ENCODE peak calls at places on chromosome X, in seven cellular contexts. One of them, this sample, is unnamed.

GRCh38 chrX:13691845-13692334 is 3.0 kb downstream of the RAB9A start:
- DNase-seq in upper lobe of left lung: no peak
- DNase-seq in HCT116: no peak
- DNase-seq in HL-60: no peak
- DNase-seq in breast epithelium: no peak
- DNase-seq in K562: no peak
- DNase-seq in SK-N-SH: no peak
- DNase-seq in this sample: no peak

GRCh38 chrX:155215443-155216178 is 649 bp upstream of the VBP1 start:
- DNase-seq in K562: no peak
- DNase-seq in SK-N-SH: no peak
- DNase-seq in upper lobe of left lung: no peak
- DNase-seq in HL-60: no peak
- DNase-seq in breast epithelium: no peak
- DNase-seq in HCT116: no peak
- DNase-seq in this sample: no peak

GRCh38 chrX:100658936-100659335 is 14.9 kb downstream of the SRPX2 start:
- DNase-seq in HCT116: no peak
- DNase-seq in K562: no peak
- DNase-seq in HL-60: no peak
- DNase-seq in upper lobe of left lung: no peak
- DNase-seq in breast epithelium: no peak
- DNase-seq in SK-N-SH: no peak
- DNase-seq in this sample: no peak

GRCh38 chrX:130552444-130553073 is 150.8 kb downstream of the RBMX2 start:
- DNase-seq in HCT116: no peak
- DNase-seq in K562: no peak
- DNase-seq in SK-N-SH: no peak
- DNase-seq in HL-60: no peak
- DNase-seq in upper lobe of left lung: no peak
- DNase-seq in breast epithelium: no peak
- DNase-seq in this sample: no peak

GRCh38 chrX:2318371-2318770 is 182.4 kb downstream of the DHRSX start:
- DNase-seq in upper lobe of left lung: no peak
- DNase-seq in HL-60: no peak
- DNase-seq in breast epithelium: no peak
- DNase-seq in SK-N-SH: no peak
- DNase-seq in HCT116: no peak
- DNase-seq in K562: no peak
- DNase-seq in this sample: no peak

GRCh38 chrX:70437921-70438665 is 6.5 kb upstream of the DLG3 start:
- DNase-seq in HCT116: no peak
- DNase-seq in breast epithelium: no peak
- DNase-seq in HL-60: no peak
- DNase-seq in SK-N-SH: no peak
- DNase-seq in upper lobe of left lung: no peak
- DNase-seq in K562: no peak
- DNase-seq in this sample: no peak

GRCh38 chrX:112840382-112841113 is at the start of gene AMOT:
- DNase-seq in HL-60: peak; percentile 24
- DNase-seq in HCT116: peak; percentile 42
- DNase-seq in K562: peak; percentile 72
- DNase-seq in SK-N-SH: peak; percentile 83
- DNase-seq in upper lobe of left lung: peak; percentile 90
- DNase-seq in breast epithelium: peak; percentile 72
- DNase-seq in this sample: peak; percentile 37

GRCh38 chrX:41377624-41378023 is 43.7 kb downstream of the DDX3X start:
- DNase-seq in SK-N-SH: no peak
- DNase-seq in HL-60: no peak
- DNase-seq in breast epithelium: no peak
- DNase-seq in HCT116: no peak
- DNase-seq in K562: no peak
- DNase-seq in upper lobe of left lung: no peak
- DNase-seq in this sample: peak; percentile 28

GRCh38 chrX:150692296-150692695 is 900 bp upstream of the MTMR1 start:
- DNase-seq in breast epithelium: no peak
- DNase-seq in K562: no peak
- DNase-seq in HCT116: no peak
- DNase-seq in HL-60: no peak
- DNase-seq in upper lobe of left lung: no peak
- DNase-seq in SK-N-SH: peak; percentile 12
- DNase-seq in this sample: no peak

GRCh38 chrX:123818243-123818642 is 41.6 kb upstream of the XIAP start:
- DNase-seq in SK-N-SH: no peak
- DNase-seq in breast epithelium: no peak
- DNase-seq in HCT116: no peak
- DNase-seq in upper lobe of left lung: no peak
- DNase-seq in HL-60: no peak
- DNase-seq in K562: no peak
- DNase-seq in this sample: no peak

GRCh38 chrX:65677954-65678469 is 10.6 kb downstream of the MSN start:
- DNase-seq in SK-N-SH: no peak
- DNase-seq in breast epithelium: peak; percentile 27
- DNase-seq in HCT116: peak; percentile 26
- DNase-seq in upper lobe of left lung: no peak
- DNase-seq in K562: no peak
- DNase-seq in HL-60: no peak
- DNase-seq in this sample: no peak

GRCh38 chrX:73127700-73128241 is 48.5 kb upstream of the PABPC1L2A start:
- DNase-seq in upper lobe of left lung: peak; percentile 40
- DNase-seq in breast epithelium: no peak
- DNase-seq in HL-60: no peak
- DNase-seq in HCT116: no peak
- DNase-seq in K562: no peak
- DNase-seq in SK-N-SH: no peak
- DNase-seq in this sample: no peak

GRCh38 chrX:45497290-45497689 is 296.6 kb upstream of the DIPK2B start:
- DNase-seq in upper lobe of left lung: no peak
- DNase-seq in K562: no peak
- DNase-seq in breast epithelium: no peak
- DNase-seq in SK-N-SH: no peak
- DNase-seq in HCT116: no peak
- DNase-seq in HL-60: no peak
- DNase-seq in this sample: no peak

GRCh38 chrX:2188316-2188715 is 312.5 kb downstream of the DHRSX start:
- DNase-seq in upper lobe of left lung: no peak
- DNase-seq in HL-60: no peak
- DNase-seq in K562: peak; percentile 12
- DNase-seq in SK-N-SH: no peak
- DNase-seq in HCT116: peak; percentile 26
- DNase-seq in breast epithelium: no peak
- DNase-seq in this sample: no peak

GRCh38 chrX:15055146-15055930 is 182.1 kb downstream of the MOSPD2 start:
- DNase-seq in HCT116: no peak
- DNase-seq in K562: no peak
- DNase-seq in breast epithelium: no peak
- DNase-seq in HL-60: no peak
- DNase-seq in SK-N-SH: no peak
- DNase-seq in upper lobe of left lung: no peak
- DNase-seq in this sample: no peak

GRCh38 chrX:110210417-110211139 is 107.3 kb downstream of the AMMECR1 start:
- DNase-seq in HCT116: peak; percentile 40
- DNase-seq in K562: peak; percentile 11
- DNase-seq in upper lobe of left lung: no peak
- DNase-seq in breast epithelium: no peak
- DNase-seq in SK-N-SH: no peak
- DNase-seq in HL-60: no peak
- DNase-seq in this sample: no peak

GRCh38 chrX:46255066-46255465 is 290.2 kb downstream of the ZNF674 start:
- DNase-seq in SK-N-SH: no peak
- DNase-seq in K562: no peak
- DNase-seq in HL-60: no peak
- DNase-seq in upper lobe of left lung: no peak
- DNase-seq in breast epithelium: no peak
- DNase-seq in HCT116: no peak
- DNase-seq in this sample: no peak

GRCh38 chrX:38817004-38817703 is 15.9 kb downstream of the MID1IP1 start:
- DNase-seq in breast epithelium: no peak
- DNase-seq in HCT116: no peak
- DNase-seq in HL-60: peak; percentile 55
- DNase-seq in SK-N-SH: no peak
- DNase-seq in upper lobe of left lung: no peak
- DNase-seq in K562: peak; percentile 16
- DNase-seq in this sample: no peak

GRCh38 chrX:55056820-55057690 is 17.8 kb upstream of the PAGE2B start:
- DNase-seq in upper lobe of left lung: no peak
- DNase-seq in HL-60: no peak
- DNase-seq in HCT116: no peak
- DNase-seq in K562: no peak
- DNase-seq in breast epithelium: no peak
- DNase-seq in SK-N-SH: no peak
- DNase-seq in this sample: no peak

GRCh38 chrX:46294234-46294633 is 251.0 kb downstream of the ZNF674 start:
- DNase-seq in SK-N-SH: no peak
- DNase-seq in breast epithelium: no peak
- DNase-seq in upper lobe of left lung: no peak
- DNase-seq in HCT116: no peak
- DNase-seq in K562: no peak
- DNase-seq in HL-60: no peak
- DNase-seq in this sample: no peak

GRCh38 chrX:53018627-53019026 is 30.0 kb upstream of the GPR173 start:
- DNase-seq in HCT116: no peak
- DNase-seq in upper lobe of left lung: no peak
- DNase-seq in K562: no peak
- DNase-seq in HL-60: no peak
- DNase-seq in SK-N-SH: no peak
- DNase-seq in breast epithelium: no peak
- DNase-seq in this sample: no peak

GRCh38 chrX:17689971-17690409 is 47.3 kb upstream of the SCML1 start:
- DNase-seq in K562: peak; percentile 33
- DNase-seq in SK-N-SH: peak; percentile 61
- DNase-seq in upper lobe of left lung: no peak
- DNase-seq in HCT116: peak; percentile 16
- DNase-seq in HL-60: peak; percentile 54
- DNase-seq in breast epithelium: peak; percentile 25
- DNase-seq in this sample: no peak

GRCh38 chrX:13885591-13885990 is 68.7 kb upstream of the GPM6B start:
- DNase-seq in K562: no peak
- DNase-seq in upper lobe of left lung: no peak
- DNase-seq in SK-N-SH: no peak
- DNase-seq in HCT116: no peak
- DNase-seq in breast epithelium: no peak
- DNase-seq in HL-60: no peak
- DNase-seq in this sample: no peak

GRCh38 chrX:152941328-152942111 is 43.7 kb downstream of the ZNF185 start:
- DNase-seq in K562: peak; percentile 91
- DNase-seq in HCT116: peak; percentile 77
- DNase-seq in breast epithelium: peak; percentile 85
- DNase-seq in SK-N-SH: peak; percentile 96
- DNase-seq in HL-60: peak; percentile 86
- DNase-seq in upper lobe of left lung: peak; percentile 97
- DNase-seq in this sample: peak; percentile 88
- TF ChIP-seq POLR2AphosphoS5 in K562: no peak
- TF ChIP-seq POLR2AphosphoS5 in HCT116: peak; percentile 61
- TF ChIP-seq POLR2AphosphoS5 in breast epithelium: peak; percentile 54
- TF ChIP-seq POLR2AphosphoS5 in SK-N-SH: peak; percentile 62
- TF ChIP-seq POLR2AphosphoS5 in HL-60: no peak
- TF ChIP-seq POLR2AphosphoS5 in upper lobe of left lung: no peak
- TF ChIP-seq POLR2AphosphoS5 in this sample: peak; percentile 61

GRCh38 chrX:132490086-132490419 is 1.2 kb upstream of the MBNL3 start:
- DNase-seq in upper lobe of left lung: no peak
- DNase-seq in HCT116: no peak
- DNase-seq in K562: no peak
- DNase-seq in HL-60: peak; percentile 22
- DNase-seq in breast epithelium: no peak
- DNase-seq in SK-N-SH: no peak
- DNase-seq in this sample: no peak

GRCh38 chrX:132491191-132491590 is 2.4 kb upstream of the MBNL3 start:
- DNase-seq in SK-N-SH: no peak
- DNase-seq in K562: no peak
- DNase-seq in HL-60: peak; percentile 81
- DNase-seq in breast epithelium: no peak
- DNase-seq in upper lobe of left lung: no peak
- DNase-seq in HCT116: no peak
- DNase-seq in this sample: no peak

GRCh38 chrX:132488819-132489255 is at the start of gene MBNL3:
- DNase-seq in HCT116: no peak
- DNase-seq in K562: no peak
- DNase-seq in breast epithelium: peak; percentile 26
- DNase-seq in SK-N-SH: peak; percentile 52
- DNase-seq in upper lobe of left lung: peak; percentile 89
- DNase-seq in HL-60: peak; percentile 69
- DNase-seq in this sample: peak; percentile 2

GRCh38 chrX:132488092-132488749 is 617 bp downstream of the MBNL3 start:
- DNase-seq in upper lobe of left lung: no peak
- DNase-seq in SK-N-SH: no peak
- DNase-seq in HCT116: no peak
- DNase-seq in HL-60: peak; percentile 76
- DNase-seq in breast epithelium: no peak
- DNase-seq in K562: no peak
- DNase-seq in this sample: no peak

GRCh38 chrX:132489256-132490085 is 633 bp upstream of the MBNL3 start:
- DNase-seq in upper lobe of left lung: peak; percentile 91
- DNase-seq in SK-N-SH: peak; percentile 69
- DNase-seq in K562: no peak
- DNase-seq in HCT116: no peak
- DNase-seq in HL-60: peak; percentile 64
- DNase-seq in breast epithelium: peak; percentile 27
- DNase-seq in this sample: peak; percentile 15
- TF ChIP-seq POLR2AphosphoS5 in upper lobe of left lung: no peak
- TF ChIP-seq POLR2AphosphoS5 in SK-N-SH: no peak
- TF ChIP-seq POLR2AphosphoS5 in K562: no peak
- TF ChIP-seq POLR2AphosphoS5 in HCT116: no peak
- TF ChIP-seq POLR2AphosphoS5 in HL-60: no peak
- TF ChIP-seq POLR2AphosphoS5 in breast epithelium: no peak
- TF ChIP-seq POLR2AphosphoS5 in this sample: no peak

GRCh38 chrX:43450355-43450754 is 205.7 kb upstream of the MAOA start:
- DNase-seq in breast epithelium: no peak
- DNase-seq in SK-N-SH: no peak
- DNase-seq in HCT116: no peak
- DNase-seq in HL-60: no peak
- DNase-seq in upper lobe of left lung: no peak
- DNase-seq in K562: no peak
- DNase-seq in this sample: no peak

GRCh38 chrX:43448688-43449087 is 207.4 kb upstream of the MAOA start:
- DNase-seq in HCT116: no peak
- DNase-seq in HL-60: no peak
- DNase-seq in SK-N-SH: no peak
- DNase-seq in upper lobe of left lung: no peak
- DNase-seq in breast epithelium: no peak
- DNase-seq in K562: no peak
- DNase-seq in this sample: no peak

GRCh38 chrX:43446752-43447151 is 209.3 kb upstream of the MAOA start:
- DNase-seq in upper lobe of left lung: no peak
- DNase-seq in HCT116: no peak
- DNase-seq in HL-60: no peak
- DNase-seq in K562: no peak
- DNase-seq in SK-N-SH: no peak
- DNase-seq in breast epithelium: no peak
- DNase-seq in this sample: no peak
- TF ChIP-seq POLR2AphosphoS5 in upper lobe of left lung: no peak
- TF ChIP-seq POLR2AphosphoS5 in HCT116: no peak
- TF ChIP-seq POLR2AphosphoS5 in HL-60: no peak
- TF ChIP-seq POLR2AphosphoS5 in K562: no peak
- TF ChIP-seq POLR2AphosphoS5 in SK-N-SH: no peak
- TF ChIP-seq POLR2AphosphoS5 in breast epithelium: no peak
- TF ChIP-seq POLR2AphosphoS5 in this sample: no peak

DNA sequence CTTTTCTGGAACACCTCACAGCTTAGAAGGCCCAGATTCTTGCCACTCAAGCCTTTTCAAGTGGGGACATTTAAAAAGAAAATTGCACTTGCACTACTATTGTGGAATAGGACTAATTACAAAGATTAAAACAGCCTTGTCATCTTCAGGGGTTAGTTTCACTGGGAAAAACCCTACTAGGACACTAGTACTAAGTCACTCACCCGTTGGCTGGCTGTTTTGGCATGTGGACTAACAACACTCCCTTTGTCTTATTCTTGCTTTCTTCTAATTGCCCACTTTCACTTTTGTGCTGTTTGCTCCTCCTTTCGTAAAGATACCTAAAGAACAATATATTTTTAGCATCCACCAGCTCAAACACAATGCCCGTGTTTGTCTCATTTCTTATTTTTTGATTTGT is 200.9 kb upstream of the MID1 start:
- DNase-seq in HL-60: no peak
- DNase-seq in K562: no peak
- DNase-seq in upper lobe of left lung: no peak
- DNase-seq in SK-N-SH: no peak
- DNase-seq in HCT116: no peak
- DNase-seq in breast epithelium: no peak
- DNase-seq in this sample: no peak
- TF ChIP-seq POLR2AphosphoS5 in HL-60: no peak
- TF ChIP-seq POLR2AphosphoS5 in K562: no peak
- TF ChIP-seq POLR2AphosphoS5 in upper lobe of left lung: no peak
- TF ChIP-seq POLR2AphosphoS5 in SK-N-SH: no peak
- TF ChIP-seq POLR2AphosphoS5 in HCT116: no peak
- TF ChIP-seq POLR2AphosphoS5 in breast epithelium: no peak
- TF ChIP-seq POLR2AphosphoS5 in this sample: no peak